ENCODE peak calls at places on chromosomes 5 and 9, in eight cellular contexts. R is neural progenitor cell, O is esophagus muscularis mucosa, A is GM12878, J is PC-9, L is tibial nerve, Q is heart right ventricle, Y is BJ. M is an unnamed sample.
A peak's percentile ranks its signal among the peaks of the same experiment; 100 is the strongest.

GRCh38 chr5:96962540-96962991 is 26.7 kb downstream of the LNPEP start:
- DNase-seq in R (no peak), Q (no peak), L (no peak), A (no peak), J (no peak), O (no peak), Y (no peak), M (no peak)

GRCh38 chr5:10501554-10502075 is 59.9 kb downstream of the ROPN1L start:
- DNase-seq in R (no peak), Y (no peak), O (no peak), Q (no peak), A (no peak), J (no peak), L (no peak), M (no peak)

GRCh38 chr5:72624641-72625236 is 117.5 kb upstream of the ZNF366 start:
- DNase-seq in R (no peak), Q (no peak), O (peak; percentile 66), Y (peak; percentile 47), A (no peak), L (no peak), J (no peak), M (no peak)

GRCh38 chr9:123335227-123335985 is 20.6 kb upstream of the CRB2 start:
- DNase-seq in Q (no peak), L (no peak), R (peak; percentile 52), Y (peak; percentile 27), J (no peak), O (no peak), A (no peak), M (no peak)

GRCh38 chr5:136011427-136012001 is 17.3 kb upstream of the TGFBI start:
- DNase-seq in R (no peak), O (no peak), L (no peak), Q (no peak), J (peak; percentile 65), A (no peak), Y (peak; percentile 59), M (no peak)

GRCh38 chr5:80960531-80961375 is 590 bp downstream of the RASGRF2 start:
- DNase-seq in Q (peak; percentile 40), A (no peak), O (no peak), L (peak; percentile 35), Y (no peak), R (peak; percentile 60), J (no peak), M (no peak)

GRCh38 chr5:136028782-136029742 is at the start of gene TGFBI:
- DNase-seq in Q (peak; percentile 83), L (peak; percentile 50), R (peak; percentile 88), O (no peak), A (no peak), Y (no peak), J (peak; percentile 55), M (no peak)

GRCh38 chr9:71780953-71781352 is 12.6 kb upstream of the CEMIP2 start:
- DNase-seq in A (no peak), L (no peak), R (no peak), Y (no peak), Q (no peak), J (no peak), O (no peak), M (no peak)

GRCh38 chr5:170570492-170570891 is 66.7 kb downstream of the KCNIP1 start:
- DNase-seq in O (no peak), J (no peak), Q (no peak), L (no peak), A (no peak), R (no peak), Y (no peak), M (no peak)

DNA sequence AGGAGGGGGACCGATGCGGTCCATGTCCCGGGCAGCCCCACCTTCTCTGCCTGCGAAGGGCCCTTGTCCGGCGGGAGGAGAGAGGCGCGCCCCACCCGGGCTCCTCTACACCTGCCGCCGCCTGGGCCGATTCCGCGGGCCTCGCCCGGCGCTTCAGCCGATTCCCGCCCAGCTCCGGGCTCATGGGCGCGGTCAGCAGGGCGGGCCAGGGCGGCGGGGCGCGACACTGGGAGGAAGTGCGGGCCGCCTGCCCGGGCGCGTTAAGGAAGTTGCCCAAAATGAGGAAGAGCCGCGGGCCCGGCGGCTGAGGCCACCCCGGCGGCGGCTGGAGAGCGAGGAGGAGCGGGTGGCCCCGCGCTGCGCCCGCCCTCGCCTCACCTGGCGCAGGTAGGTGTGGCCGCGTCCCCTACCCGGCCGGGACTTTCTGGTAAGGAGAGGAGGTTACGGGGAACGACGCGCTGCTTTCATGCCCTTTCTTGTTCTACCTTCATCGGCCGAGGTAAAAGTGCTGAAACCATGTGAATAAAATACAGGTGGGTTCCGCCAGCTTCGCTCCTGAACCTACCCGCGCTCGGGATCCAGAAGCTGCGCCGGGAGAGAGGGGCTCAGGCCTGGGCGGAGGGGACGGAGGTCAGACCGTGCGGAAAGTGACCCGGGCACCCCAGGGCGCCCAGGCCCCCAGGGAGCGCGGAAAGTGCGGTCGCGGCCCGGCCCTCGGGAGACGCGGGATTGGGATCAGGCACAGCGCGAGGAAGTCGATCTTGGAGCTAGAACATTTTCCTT is at the start of gene SYK:
- DNase-seq in A (no peak), J (peak; percentile 62), O (no peak), R (peak; percentile 60), Q (peak; percentile 55), Y (no peak), L (no peak), M (no peak)
- H3K4me3 ChIP-seq in A (peak within 1 kb of the TSS; percentile 81), J (peak within 1 kb of the TSS; percentile 91), O (peak within 1 kb of the TSS; percentile 50), R (peak within 1 kb of the TSS; percentile 56), Q (peak within 1 kb of the TSS; percentile 61), Y (no peak within 1 kb of the TSS), L (peak within 1 kb of the TSS; percentile 60), M (peak within 1 kb of the TSS; percentile 58)

GRCh38 chr5:106755789-106756188 is 914.9 kb downstream of the EFNA5 start:
- DNase-seq in L (no peak), R (no peak), J (no peak), Q (no peak), A (no peak), Y (no peak), O (no peak), M (no peak)

GRCh38 chr5:106755066-106755465 is 915.7 kb downstream of the EFNA5 start:
- DNase-seq in Q (no peak), J (no peak), L (no peak), Y (no peak), R (peak; percentile 73), A (no peak), O (no peak), M (no peak)

GRCh38 chr5:106759581-106759980 is 911.2 kb downstream of the EFNA5 start:
- DNase-seq in R (no peak), A (no peak), J (no peak), L (no peak), Q (no peak), Y (no peak), O (no peak), M (no peak)

GRCh38 chr5:106757672-106758071 is 913.1 kb downstream of the EFNA5 start:
- DNase-seq in O (no peak), A (no peak), Y (no peak), Q (no peak), J (no peak), R (no peak), L (no peak), M (no peak)

DNA sequence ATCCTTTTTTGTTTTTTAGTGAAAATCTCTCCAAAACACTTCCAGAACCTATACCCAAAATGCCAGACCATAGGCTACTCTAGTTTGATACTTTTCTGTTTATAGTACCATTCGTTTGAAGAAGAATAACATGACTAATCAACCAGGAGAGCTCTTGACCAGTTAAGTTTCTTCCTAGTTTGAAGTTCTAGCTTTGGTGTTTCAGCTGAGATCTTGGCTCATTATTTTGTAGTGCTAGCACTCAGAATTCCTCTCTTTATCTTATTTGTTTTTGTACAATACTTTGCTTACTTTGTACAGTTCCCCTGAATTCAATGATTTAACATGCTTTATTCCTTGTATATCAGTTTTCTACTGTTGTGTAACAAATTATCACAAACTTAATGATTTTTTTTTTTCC is 911.6 kb downstream of the EFNA5 start:
- DNase-seq in Q (no peak), L (no peak), J (no peak), A (no peak), R (no peak), O (no peak), Y (no peak), M (no peak)
- TF ChIP-seq CTCF in Q (no peak), L (no peak), J (no peak), A (no peak), R (no peak), O (no peak), Y (no peak), M (no peak)

GRCh38 chr5:111223790-111224560 is at the start of gene CAMK4:
- DNase-seq in O (no peak), Y (peak; percentile 19), L (peak; percentile 26), R (peak; percentile 93), Q (peak; percentile 55), J (no peak), A (no peak), M (no peak)
- H3K27me3 ChIP-seq in O (peaks cover 4% of the 10 kb centered on the region), Y (peaks cover 2% of the 10 kb centered on the region), L (no peaks in the 10 kb centered on the region), R (peaks cover 46% of the 10 kb centered on the region), Q (peaks cover 30% of the 10 kb centered on the region), J (peaks cover 5% of the 10 kb centered on the region), A (no peaks in the 10 kb centered on the region), M (no peaks in the 10 kb centered on the region)

DNA sequence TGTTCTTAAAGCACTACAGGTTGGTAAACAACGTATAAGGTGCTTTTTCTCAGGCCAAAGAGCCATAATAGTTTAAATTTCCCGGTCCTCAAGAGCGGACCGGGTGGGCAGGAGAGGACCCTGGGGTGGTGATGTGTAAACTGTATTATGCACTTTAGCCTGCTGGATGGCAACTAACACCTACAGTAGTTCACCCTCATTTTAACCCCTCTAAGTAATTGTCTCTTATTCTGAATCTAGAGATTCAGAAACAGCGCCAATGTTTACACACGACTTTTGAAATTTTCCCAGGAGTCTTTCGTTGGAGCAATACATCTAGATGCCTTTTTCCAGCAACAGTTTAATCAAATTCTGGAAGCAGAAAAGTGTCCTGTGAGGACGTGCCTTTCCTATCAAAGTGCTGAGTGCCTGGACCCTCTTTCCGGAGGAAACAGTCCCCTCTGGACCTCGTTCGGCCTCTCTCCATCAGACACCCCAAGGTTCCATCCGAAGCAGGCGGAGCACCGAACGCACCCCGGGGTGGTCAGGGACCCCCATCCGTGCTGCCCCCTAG is 676 bp upstream of the OCLN start:
- DNase-seq in A (no peak), L (no peak), J (no peak), Q (no peak), O (no peak), Y (no peak), R (no peak), M (no peak)
- H3K4me3 ChIP-seq in A (peak overlapping the region; percentile 97), L (peak overlapping the region; percentile 59), J (peak overlapping the region; percentile 80), Q (peak overlapping the region; percentile 59), O (peak overlapping the region; percentile 58), Y (peak overlapping the region; percentile 50), R (peak overlapping the region; percentile 95), M (peak overlapping the region; percentile 78)

GRCh38 chr5:130141689-130142320 is 237.5 kb downstream of the CHSY3 start:
- DNase-seq in L (no peak), Q (peak; percentile 15), A (no peak), O (no peak), Y (no peak), R (peak; percentile 67), J (no peak), M (no peak)
- TF ChIP-seq CTCF in L (no peak), Q (peak; percentile 46), A (peak; percentile 66), O (peak; percentile 21), Y (peak; percentile 88), R (peak; percentile 78), J (peak; percentile 59), M (peak; percentile 39)

GRCh38 chr5:95280692-95281091 is 4.2 kb downstream of the MCTP1 start:
- DNase-seq in L (no peak), A (no peak), R (no peak), Y (no peak), Q (no peak), J (no peak), O (no peak), M (no peak)
- H3K27me3 ChIP-seq in L (no peaks in the 10 kb centered on the region), A (peaks cover 18% of the 10 kb centered on the region), R (peaks cover 41% of the 10 kb centered on the region), Y (peaks cover 22% of the 10 kb centered on the region), Q (peaks cover 77% of the 10 kb centered on the region), J (peaks cover 8% of the 10 kb centered on the region), O (peaks cover 71% of the 10 kb centered on the region), M (peaks cover 8% of the 10 kb centered on the region)